ENCODE peak calls at places on chromosomes 12 and 14, in seven cellular contexts. Z, C, O, K, V, U and B are unnamed samples.

GRCh38 chr12:10205251-10205807 is 7.3 kb upstream of the GABARAPL1 start:
- DNase-seq in K (no peak), C (no peak), Z (no peak), O (peak; percentile 64), V (peak; percentile 53), U (no peak), B (no peak)

GRCh38 chr12:88235183-88235833 is 93.2 kb downstream of the TMTC3 start:
- DNase-seq in K (no peak), U (no peak), O (no peak), Z (no peak), V (no peak), C (no peak), B (no peak)

GRCh38 chr14:68781161-68782021 is 11.5 kb downstream of the ZFP36L1 start:
- DNase-seq in K (no peak), V (no peak), U (peak; percentile 72), C (peak; percentile 64), O (no peak), Z (no peak), B (no peak)

GRCh38 chr14:104245075-104245474 is 106.7 kb downstream of the KIF26A start:
- DNase-seq in O (no peak), U (no peak), C (no peak), Z (no peak), K (peak; percentile 1), V (no peak), B (no peak)

GRCh38 chr12:75632452-75632851 is 121.0 kb upstream of the KRR1 start:
- DNase-seq in C (no peak), V (no peak), O (no peak), U (no peak), K (no peak), Z (no peak), B (no peak)

GRCh38 chr14:52112336-52113018 is 43.6 kb upstream of the NID2 start:
- DNase-seq in O (no peak), Z (no peak), V (peak; percentile 84), U (no peak), C (no peak), K (no peak), B (no peak)

GRCh38 chr12:114945351-114945750 is 261.4 kb upstream of the TBX3 start:
- DNase-seq in K (no peak), V (no peak), Z (no peak), U (no peak), O (no peak), C (no peak), B (no peak)

GRCh38 chr12:47717443-47718193 is 7.7 kb downstream of the ENDOU start:
- DNase-seq in V (peak; percentile 85), C (peak; percentile 83), Z (peak; percentile 88), O (peak; percentile 87), U (peak; percentile 82), K (peak; percentile 86), B (peak; percentile 66)

GRCh38 chr12:90909069-90909676 is 45.8 kb downstream of the CCER1 start:
- DNase-seq in V (peak; percentile 67), U (peak; percentile 18), O (peak; percentile 53), Z (peak; percentile 35), C (no peak), K (no peak), B (no peak)

GRCh38 chr12:93624595-93625294 is 52.3 kb downstream of the SOCS2 start:
- DNase-seq in C (no peak), Z (no peak), U (no peak), O (peak; percentile 96), V (peak; percentile 98), K (no peak), B (no peak)

GRCh38 chr12:28374556-28374955 is 184.3 kb downstream of the CCDC91 start:
- DNase-seq in K (no peak), U (no peak), Z (no peak), O (no peak), C (no peak), V (peak; percentile 74), B (no peak)

GRCh38 chr14:69043007-69043444 is 63.9 kb upstream of the ACTN1 start:
- DNase-seq in Z (no peak), U (no peak), O (peak; percentile 62), V (no peak), K (peak; percentile 48), C (peak; percentile 49), B (peak; percentile 60)

GRCh38 chr12:121522962-121523361 is 57.9 kb downstream of the KDM2B start:
- DNase-seq in C (no peak), K (no peak), U (no peak), V (no peak), Z (no peak), O (no peak), B (no peak)

GRCh38 chr12:131642101-131642540 is 68.8 kb upstream of the SFSWAP start:
- DNase-seq in Z (no peak), K (no peak), C (no peak), O (no peak), U (no peak), V (no peak), B (no peak)

GRCh38 chr14:36394593-36394992 is 74.2 kb upstream of the MBIP start:
- DNase-seq in C (no peak), O (no peak), K (no peak), U (no peak), Z (no peak), V (no peak), B (no peak)

GRCh38 chr12:119715268-119715620 is 47.3 kb downstream of the PRKAB1 start:
- DNase-seq in O (peak; percentile 34), Z (no peak), C (no peak), K (no peak), V (peak; percentile 7), U (no peak), B (no peak)

GRCh38 chr14:34640826-34641225 is 10.9 kb upstream of the SNX6 start:
- DNase-seq in V (no peak), U (no peak), O (no peak), C (no peak), K (no peak), Z (no peak), B (no peak)

GRCh38 chr12:1204581-1205121 is 213.6 kb downstream of the ERC1 start:
- DNase-seq in K (no peak), U (no peak), V (no peak), C (no peak), Z (no peak), O (peak; percentile 52), B (no peak)

GRCh38 chr12:64806173-64806572 is 18.3 kb upstream of the TBC1D30 start:
- DNase-seq in C (no peak), U (no peak), Z (no peak), O (no peak), V (no peak), K (no peak), B (no peak)

GRCh38 chr12:132227156-132227555 is 82.9 kb downstream of the NOC4L start:
- DNase-seq in U (no peak), O (no peak), K (no peak), V (no peak), C (no peak), Z (no peak), B (no peak)

GRCh38 chr12:31629756-31630732 is 29.4 kb upstream of the ETFBKMT start:
- DNase-seq in V (peak; percentile 55), C (no peak), O (peak; percentile 92), U (no peak), K (peak; percentile 71), Z (no peak), B (no peak)

GRCh38 chr12:93912086-93912733 is 235.0 kb downstream of the CRADD start:
- DNase-seq in Z (no peak), V (no peak), K (no peak), O (peak; percentile 22), C (no peak), U (no peak), B (no peak)

GRCh38 chr14:104443391-104444158 is 136.0 kb upstream of the C14orf180 start:
- DNase-seq in C (no peak), K (no peak), U (peak; percentile 13), V (no peak), O (no peak), Z (peak; percentile 64), B (no peak)

GRCh38 chr14:104888489-104889373 is 23.7 kb downstream of the CEP170B start:
- DNase-seq in O (no peak), C (no peak), Z (no peak), U (peak; percentile 15), V (no peak), K (no peak), B (peak; percentile 34)

GRCh38 chr12:38142974-38143373 is 173.6 kb upstream of the ALG10B start:
- DNase-seq in K (no peak), U (no peak), V (no peak), Z (no peak), O (no peak), C (no peak), B (no peak)

GRCh38 chr14:105999361-106000028 is 473.1 kb downstream of the TMEM121 start:
- DNase-seq in U (peak; percentile 61), O (peak; percentile 0), C (peak; percentile 70), V (no peak), Z (peak; percentile 16), K (peak; percentile 22), B (peak; percentile 63)
- TF ChIP-seq CTCF in U (peak; percentile 35), O (peak; percentile 2), C (peak; percentile 35), V (peak; percentile 25), Z (no peak), K (no peak), B (peak; percentile 68)

GRCh38 chr12:6584293-6584692 is 16.2 kb upstream of the NOP2 start:
- DNase-seq in K (no peak), V (no peak), U (no peak), Z (no peak), O (no peak), C (no peak), B (no peak)

GRCh38 chr12:6582959-6583358 is 14.9 kb upstream of the NOP2 start:
- DNase-seq in C (no peak), U (no peak), K (no peak), V (no peak), Z (no peak), O (no peak), B (no peak)

GRCh38 chr12:6582196-6582595 is 14.1 kb upstream of the NOP2 start:
- DNase-seq in Z (peak; percentile 29), C (no peak), K (no peak), V (no peak), O (no peak), U (no peak), B (no peak)
- TF ChIP-seq CTCF in Z (no peak), C (no peak), K (no peak), V (no peak), O (peak; percentile 15), U (no peak), B (no peak)

DNA sequence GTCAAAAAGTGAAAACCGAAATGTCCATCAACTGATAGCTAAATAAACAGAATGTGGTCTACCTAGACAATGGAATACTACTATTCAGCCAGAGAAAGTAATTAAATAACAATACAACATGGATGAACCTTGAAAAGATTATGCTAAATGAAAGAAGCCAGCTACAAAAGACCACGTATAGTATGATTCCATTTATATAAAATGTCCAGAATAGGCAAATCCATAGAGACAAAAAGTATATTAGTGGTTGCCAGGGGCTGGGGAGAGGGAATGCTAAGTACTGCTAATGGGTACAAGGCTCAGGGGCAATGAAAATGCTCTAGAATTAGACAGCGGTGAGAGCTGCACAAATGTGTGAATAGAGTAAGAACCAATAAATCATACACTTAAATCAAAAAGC is 29.9 kb downstream of the CDC42BPB start:
- DNase-seq in C (no peak), Z (no peak), K (no peak), U (no peak), O (no peak), V (no peak), B (no peak)
- TF ChIP-seq CTCF in C (no peak), Z (no peak), K (no peak), U (no peak), O (no peak), V (no peak), B (no peak)

DNA sequence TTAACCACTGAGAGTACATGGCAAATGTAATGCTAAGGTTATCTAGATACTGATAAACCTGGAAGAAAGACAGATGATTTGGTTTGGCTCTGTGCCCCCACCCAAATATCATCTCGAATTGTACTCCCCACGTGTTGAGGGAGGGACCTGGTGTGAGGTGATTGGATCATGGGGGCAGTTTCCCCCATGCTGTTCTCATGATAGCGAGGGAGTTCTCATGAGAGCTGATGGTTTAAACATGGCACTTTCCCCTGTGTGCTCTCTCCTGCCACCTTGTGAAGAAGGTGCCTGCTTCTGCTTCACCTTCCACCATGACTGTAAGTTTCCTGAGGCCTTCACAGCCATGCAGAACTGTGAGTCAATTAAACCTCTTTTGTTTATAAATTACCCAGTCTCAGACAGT is 14.2 kb downstream of the NOXRED1 start:
- DNase-seq in V (no peak), O (no peak), K (no peak), U (no peak), C (peak; percentile 8), Z (peak; percentile 20), B (no peak)
- TF ChIP-seq CTCF in V (peak; percentile 11), O (no peak), K (no peak), U (no peak), C (no peak), Z (no peak), B (no peak)